ENCODE peak calls at places on chromosome 3, in eight cellular contexts. One of them, this sample, is unnamed.

GRCh38 chr3:123297627-123297899 is 95.8 kb downstream of the SEC22A start:
- DNase-seq in body of pancreas: no peak
- DNase-seq in astrocyte of the spinal cord: no peak
- DNase-seq in tibial artery: no peak
- DNase-seq in mucosa of descending colon: no peak
- DNase-seq in B cell: no peak
- DNase-seq in WTC11: peak
- DNase-seq in endothelial cell: no peak
- DNase-seq in this sample: no peak

GRCh38 chr3:103873024-103873423 is 1438.2 kb downstream of the ZPLD1 start:
- DNase-seq in astrocyte of the spinal cord: no peak
- DNase-seq in mucosa of descending colon: no peak
- DNase-seq in body of pancreas: no peak
- DNase-seq in endothelial cell: no peak
- DNase-seq in B cell: no peak
- DNase-seq in WTC11: no peak
- DNase-seq in tibial artery: no peak
- DNase-seq in this sample: no peak

GRCh38 chr3:110743202-110743601 is 328.4 kb upstream of the NECTIN3 start:
- DNase-seq in body of pancreas: peak
- DNase-seq in astrocyte of the spinal cord: no peak
- DNase-seq in endothelial cell: no peak
- DNase-seq in mucosa of descending colon: peak
- DNase-seq in tibial artery: no peak
- DNase-seq in WTC11: no peak
- DNase-seq in B cell: no peak
- DNase-seq in this sample: no peak

GRCh38 chr3:13159890-13160289 is 86.7 kb upstream of the IQSEC1 start:
- DNase-seq in WTC11: no peak
- DNase-seq in endothelial cell: no peak
- DNase-seq in astrocyte of the spinal cord: no peak
- DNase-seq in mucosa of descending colon: no peak
- DNase-seq in body of pancreas: no peak
- DNase-seq in B cell: no peak
- DNase-seq in tibial artery: no peak
- DNase-seq in this sample: no peak

GRCh38 chr3:64460877-64461276 is 226.9 kb downstream of the ADAMTS9 start:
- DNase-seq in tibial artery: no peak
- DNase-seq in WTC11: no peak
- DNase-seq in astrocyte of the spinal cord: peak
- DNase-seq in endothelial cell: no peak
- DNase-seq in body of pancreas: no peak
- DNase-seq in B cell: no peak
- DNase-seq in mucosa of descending colon: no peak
- DNase-seq in this sample: no peak

GRCh38 chr3:63661242-63661641 is 8.8 kb downstream of the SNTN start:
- DNase-seq in tibial artery: no peak
- DNase-seq in B cell: no peak
- DNase-seq in mucosa of descending colon: no peak
- DNase-seq in endothelial cell: no peak
- DNase-seq in body of pancreas: no peak
- DNase-seq in astrocyte of the spinal cord: no peak
- DNase-seq in WTC11: no peak
- DNase-seq in this sample: no peak

GRCh38 chr3:97763586-97764148 is 891 bp upstream of the ARL6 start:
- DNase-seq in endothelial cell: no peak
- DNase-seq in mucosa of descending colon: peak
- DNase-seq in tibial artery: no peak
- DNase-seq in body of pancreas: no peak
- DNase-seq in B cell: no peak
- DNase-seq in astrocyte of the spinal cord: no peak
- DNase-seq in WTC11: peak
- DNase-seq in this sample: no peak

GRCh38 chr3:170290194-170290593 is 67.3 kb upstream of the SKIL start:
- DNase-seq in body of pancreas: no peak
- DNase-seq in WTC11: no peak
- DNase-seq in tibial artery: no peak
- DNase-seq in endothelial cell: no peak
- DNase-seq in B cell: no peak
- DNase-seq in mucosa of descending colon: no peak
- DNase-seq in astrocyte of the spinal cord: no peak
- DNase-seq in this sample: no peak

GRCh38 chr3:175111036-175111435 is 251.9 kb downstream of the NAALADL2 start:
- DNase-seq in tibial artery: no peak
- DNase-seq in B cell: no peak
- DNase-seq in endothelial cell: no peak
- DNase-seq in WTC11: no peak
- DNase-seq in astrocyte of the spinal cord: peak
- DNase-seq in body of pancreas: peak
- DNase-seq in mucosa of descending colon: no peak
- DNase-seq in this sample: no peak

GRCh38 chr3:5095879-5096278 is 26.2 kb upstream of the ARL8B start:
- DNase-seq in body of pancreas: no peak
- DNase-seq in tibial artery: no peak
- DNase-seq in WTC11: peak
- DNase-seq in mucosa of descending colon: no peak
- DNase-seq in astrocyte of the spinal cord: peak
- DNase-seq in endothelial cell: peak
- DNase-seq in B cell: no peak
- DNase-seq in this sample: no peak

GRCh38 chr3:128433630-128434185 is 33.0 kb downstream of the DNAJB8 start:
- DNase-seq in tibial artery: no peak
- DNase-seq in mucosa of descending colon: no peak
- DNase-seq in body of pancreas: no peak
- DNase-seq in B cell: no peak
- DNase-seq in astrocyte of the spinal cord: no peak
- DNase-seq in WTC11: no peak
- DNase-seq in endothelial cell: no peak
- DNase-seq in this sample: no peak

GRCh38 chr3:81105761-81106160 is 655.7 kb downstream of the GBE1 start:
- DNase-seq in tibial artery: no peak
- DNase-seq in mucosa of descending colon: no peak
- DNase-seq in astrocyte of the spinal cord: peak
- DNase-seq in B cell: no peak
- DNase-seq in WTC11: no peak
- DNase-seq in body of pancreas: no peak
- DNase-seq in endothelial cell: no peak
- DNase-seq in this sample: no peak

GRCh38 chr3:195865752-195866151 is 42.6 kb downstream of the TNK2 start:
- DNase-seq in WTC11: no peak
- DNase-seq in mucosa of descending colon: no peak
- DNase-seq in astrocyte of the spinal cord: no peak
- DNase-seq in B cell: no peak
- DNase-seq in body of pancreas: no peak
- DNase-seq in tibial artery: peak
- DNase-seq in endothelial cell: no peak
- DNase-seq in this sample: peak

GRCh38 chr3:120119846-120120510 is 25.7 kb upstream of the GSK3B start:
- DNase-seq in mucosa of descending colon: no peak
- DNase-seq in body of pancreas: no peak
- DNase-seq in WTC11: no peak
- DNase-seq in B cell: no peak
- DNase-seq in astrocyte of the spinal cord: no peak
- DNase-seq in endothelial cell: no peak
- DNase-seq in tibial artery: no peak
- DNase-seq in this sample: no peak

GRCh38 chr3:50345586-50345985 is at the start of gene ZMYND10:
- DNase-seq in tibial artery: no peak
- DNase-seq in mucosa of descending colon: peak
- DNase-seq in B cell: peak
- DNase-seq in body of pancreas: peak
- DNase-seq in astrocyte of the spinal cord: peak
- DNase-seq in WTC11: peak
- DNase-seq in endothelial cell: peak
- DNase-seq in this sample: no peak

GRCh38 chr3:73719877-73720276 is 95.1 kb upstream of the PDZRN3 start:
- DNase-seq in body of pancreas: no peak
- DNase-seq in astrocyte of the spinal cord: peak
- DNase-seq in B cell: no peak
- DNase-seq in mucosa of descending colon: peak
- DNase-seq in tibial artery: no peak
- DNase-seq in WTC11: no peak
- DNase-seq in endothelial cell: no peak
- DNase-seq in this sample: no peak

GRCh38 chr3:196789773-196790419 is 50.2 kb downstream of the PAK2 start:
- DNase-seq in body of pancreas: no peak
- DNase-seq in B cell: no peak
- DNase-seq in mucosa of descending colon: no peak
- DNase-seq in endothelial cell: no peak
- DNase-seq in astrocyte of the spinal cord: no peak
- DNase-seq in WTC11: no peak
- DNase-seq in tibial artery: no peak
- DNase-seq in this sample: no peak

GRCh38 chr3:64063207-64063981 is 40.1 kb upstream of the PSMD6 start:
- DNase-seq in WTC11: no peak
- DNase-seq in B cell: no peak
- DNase-seq in body of pancreas: no peak
- DNase-seq in endothelial cell: no peak
- DNase-seq in mucosa of descending colon: no peak
- DNase-seq in astrocyte of the spinal cord: peak
- DNase-seq in tibial artery: no peak
- DNase-seq in this sample: no peak

GRCh38 chr3:63467392-63467791 is 185.1 kb upstream of the SNTN start:
- DNase-seq in endothelial cell: no peak
- DNase-seq in B cell: no peak
- DNase-seq in astrocyte of the spinal cord: no peak
- DNase-seq in body of pancreas: no peak
- DNase-seq in WTC11: no peak
- DNase-seq in mucosa of descending colon: no peak
- DNase-seq in tibial artery: no peak
- DNase-seq in this sample: no peak

DNA sequence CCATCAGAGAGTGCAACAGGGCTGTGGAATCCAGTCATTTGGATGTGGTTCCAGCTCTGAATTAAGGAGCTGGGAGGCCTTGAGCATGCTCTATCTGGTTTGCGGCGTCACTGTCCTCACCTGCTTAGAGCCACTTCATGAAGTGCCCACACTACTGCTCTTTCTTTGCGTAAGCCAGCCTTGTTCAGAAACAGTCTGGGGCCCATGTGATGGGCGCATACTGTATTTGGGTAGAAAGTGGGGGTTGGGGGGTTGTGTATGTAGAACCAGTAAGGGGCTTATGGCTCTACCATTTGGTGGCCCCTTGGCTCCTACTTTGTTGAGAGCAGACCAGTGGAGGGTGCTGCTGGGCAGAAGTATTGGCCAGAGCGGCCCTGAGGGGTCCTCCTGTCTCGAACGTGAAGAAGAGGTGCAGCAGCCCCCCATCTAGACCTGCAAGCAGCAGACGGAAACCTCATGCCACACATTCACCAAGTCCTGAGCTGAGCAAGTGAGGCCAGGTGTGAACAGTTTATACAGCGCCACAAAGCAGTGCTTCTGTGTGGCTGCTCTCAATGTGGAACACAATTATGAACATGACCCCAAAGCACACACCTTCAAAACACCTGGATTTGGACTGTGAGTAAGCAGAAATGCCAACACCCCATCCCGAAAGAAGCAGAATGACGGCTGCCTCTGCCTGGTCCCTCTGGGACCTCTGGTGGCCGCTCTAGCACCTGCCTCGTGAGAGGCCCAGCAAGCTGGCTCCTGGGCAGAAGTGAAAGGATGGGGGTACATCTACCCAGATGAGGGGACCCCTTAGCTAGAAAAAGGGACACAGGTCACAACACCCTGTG is 26.6 kb downstream of the SRPRB start:
- DNase-seq in B cell: no peak
- DNase-seq in endothelial cell: no peak
- DNase-seq in astrocyte of the spinal cord: no peak
- DNase-seq in tibial artery: no peak
- DNase-seq in WTC11: no peak
- DNase-seq in mucosa of descending colon: no peak
- DNase-seq in body of pancreas: no peak
- DNase-seq in this sample: no peak
- TF ChIP-seq CTCF in B cell: no peak
- TF ChIP-seq CTCF in endothelial cell: no peak
- TF ChIP-seq CTCF in astrocyte of the spinal cord: no peak
- TF ChIP-seq CTCF in tibial artery: no peak
- TF ChIP-seq CTCF in WTC11: no peak
- TF ChIP-seq CTCF in mucosa of descending colon: no peak
- TF ChIP-seq CTCF in body of pancreas: no peak
- TF ChIP-seq CTCF in this sample: no peak

GRCh38 chr3:11556234-11556633 is 87.5 kb downstream of the VGLL4 start:
- DNase-seq in B cell: no peak
- DNase-seq in body of pancreas: no peak
- DNase-seq in WTC11: no peak
- DNase-seq in mucosa of descending colon: no peak
- DNase-seq in endothelial cell: no peak
- DNase-seq in astrocyte of the spinal cord: peak
- DNase-seq in tibial artery: peak
- DNase-seq in this sample: no peak
- TF ChIP-seq CTCF in B cell: no peak
- TF ChIP-seq CTCF in body of pancreas: no peak
- TF ChIP-seq CTCF in WTC11: no peak
- TF ChIP-seq CTCF in mucosa of descending colon: no peak
- TF ChIP-seq CTCF in endothelial cell: no peak
- TF ChIP-seq CTCF in astrocyte of the spinal cord: no peak
- TF ChIP-seq CTCF in tibial artery: no peak
- TF ChIP-seq CTCF in this sample: no peak

DNA sequence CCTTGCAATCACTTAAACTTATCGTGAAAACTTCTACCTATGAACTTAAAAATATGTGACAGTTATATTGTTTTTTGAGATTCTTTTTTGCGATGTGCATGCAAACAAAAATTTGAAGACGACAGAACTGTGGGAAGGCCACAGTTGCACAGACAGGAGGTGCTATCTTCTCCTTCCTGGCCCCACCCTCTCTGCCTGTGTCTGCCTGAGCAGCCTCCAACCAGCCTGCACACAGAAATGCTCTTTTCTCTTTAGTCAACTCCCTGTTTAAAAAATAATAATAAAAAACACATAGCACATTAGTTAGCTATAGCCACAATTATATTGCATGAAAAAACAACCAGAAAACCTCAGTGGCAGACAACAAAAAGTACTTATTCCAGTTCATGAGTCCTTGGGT is 212.2 kb downstream of the ZNF621 start:
- DNase-seq in mucosa of descending colon: no peak
- DNase-seq in WTC11: no peak
- DNase-seq in astrocyte of the spinal cord: no peak
- DNase-seq in B cell: no peak
- DNase-seq in body of pancreas: no peak
- DNase-seq in endothelial cell: no peak
- DNase-seq in tibial artery: no peak
- DNase-seq in this sample: no peak
- TF ChIP-seq CTCF in mucosa of descending colon: no peak
- TF ChIP-seq CTCF in WTC11: no peak
- TF ChIP-seq CTCF in astrocyte of the spinal cord: no peak
- TF ChIP-seq CTCF in B cell: no peak
- TF ChIP-seq CTCF in body of pancreas: no peak
- TF ChIP-seq CTCF in endothelial cell: no peak
- TF ChIP-seq CTCF in tibial artery: no peak
- TF ChIP-seq CTCF in this sample: no peak

DNA sequence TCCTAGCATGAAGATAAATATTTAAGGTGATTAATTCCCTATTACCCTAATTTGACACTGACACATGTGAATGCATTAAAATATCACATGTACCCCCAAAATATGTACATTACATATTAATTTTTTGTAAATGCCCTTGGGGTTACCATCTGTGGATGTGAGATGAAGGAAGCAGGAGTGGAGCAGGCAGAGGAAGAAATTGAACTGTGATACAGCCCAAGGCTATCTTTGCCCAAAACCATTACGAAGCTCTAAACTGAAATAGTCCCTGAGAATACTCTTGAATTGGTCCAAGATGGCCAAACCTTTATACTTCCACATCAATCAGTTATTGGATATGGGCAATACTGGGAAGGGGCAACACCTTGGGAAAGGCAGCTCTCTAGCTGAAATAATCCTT is 105.0 kb downstream of the CLASP2 start:
- DNase-seq in endothelial cell: no peak
- DNase-seq in astrocyte of the spinal cord: no peak
- DNase-seq in mucosa of descending colon: no peak
- DNase-seq in body of pancreas: no peak
- DNase-seq in B cell: no peak
- DNase-seq in tibial artery: no peak
- DNase-seq in WTC11: no peak
- DNase-seq in this sample: no peak
- TF ChIP-seq CTCF in endothelial cell: no peak
- TF ChIP-seq CTCF in astrocyte of the spinal cord: no peak
- TF ChIP-seq CTCF in mucosa of descending colon: no peak
- TF ChIP-seq CTCF in body of pancreas: no peak
- TF ChIP-seq CTCF in B cell: no peak
- TF ChIP-seq CTCF in tibial artery: no peak
- TF ChIP-seq CTCF in WTC11: no peak
- TF ChIP-seq CTCF in this sample: no peak